ENCODE peak calls at places on chromosomes 4 and X, in six cellular contexts. U, C, I, Y, S and G are unnamed samples.

GRCh38 chr4:180615746-180616145 is 1627.5 kb upstream of the TENM3 start:
- DNase-seq in C (no peak), Y (no peak), U (no peak), S (no peak), I (no peak), G (no peak)

GRCh38 chr4:92236907-92237306 is 66.9 kb upstream of the GRID2 start:
- DNase-seq in Y (no peak), I (no peak), C (no peak), S (no peak), U (no peak), G (no peak)

GRCh38 chr4:66404149-66404548 is 733.9 kb upstream of the EPHA5 start:
- DNase-seq in U (no peak), I (no peak), C (no peak), Y (no peak), S (no peak), G (no peak)

GRCh38 chr4:99817310-99817885 is 771 bp downstream of the DAPP1 start:
- DNase-seq in U (no peak), S (no peak), C (no peak), Y (no peak), I (no peak), G (no peak)

GRCh38 chr4:167606551-167606950 is 372.3 kb upstream of the SPOCK3 start:
- DNase-seq in C (no peak), Y (no peak), I (no peak), S (no peak), U (no peak), G (no peak)

GRCh38 chrX:107602694-107603239 is 25.5 kb upstream of the PRPS1 start:
- DNase-seq in U (no peak), C (no peak), S (no peak), I (peak; percentile 61), Y (no peak), G (no peak)

GRCh38 chrX:17986977-17987376 is 125.9 kb upstream of the RAI2 start:
- DNase-seq in Y (no peak), S (no peak), U (no peak), I (no peak), C (no peak), G (no peak)

GRCh38 chr4:112266823-112267222 is 18.9 kb downstream of the TIFA start:
- DNase-seq in I (no peak), C (no peak), U (no peak), Y (peak; percentile 36), S (no peak), G (no peak)

GRCh38 chrX:103356023-103356798 is at the start of gene TCEAL9:
- DNase-seq in I (peak; percentile 85), U (peak; percentile 74), Y (peak; percentile 84), S (peak; percentile 20), C (peak; percentile 10), G (peak; percentile 36)

GRCh38 chr4:71553605-71554004 is 214.8 kb downstream of the SLC4A4 start:
- DNase-seq in Y (peak; percentile 46), I (no peak), C (no peak), S (no peak), U (no peak), G (no peak)

GRCh38 chrX:115592997-115593734 is 32.2 kb downstream of the PLS3 start:
- DNase-seq in U (no peak), I (no peak), S (no peak), C (no peak), Y (peak; percentile 24), G (no peak)

GRCh38 chr4:151169900-151170299 is 70.5 kb downstream of the RPS3A start:
- DNase-seq in I (no peak), Y (no peak), S (no peak), U (no peak), C (no peak), G (no peak)

GRCh38 chr4:61517144-61517543 is 317.0 kb downstream of the ADGRL3 start:
- DNase-seq in U (no peak), C (no peak), I (peak; percentile 92), S (no peak), Y (peak; percentile 73), G (no peak)

GRCh38 chr4:41992967-41993857 is 2.9 kb downstream of the SLC30A9 start:
- DNase-seq in Y (no peak), I (no peak), S (no peak), C (no peak), U (no peak), G (no peak)

GRCh38 chrX:22090181-22090580 is 58.1 kb downstream of the PHEX start:
- DNase-seq in U (no peak), C (no peak), Y (no peak), S (no peak), I (no peak), G (no peak)

GRCh38 chrX:97898798-97899197 is 1015.1 kb downstream of the RPA4 start:
- DNase-seq in Y (no peak), U (no peak), S (no peak), C (no peak), I (no peak), G (no peak)

GRCh38 chr4:69773443-69773842 is 13.0 kb upstream of the SULT1B1 start:
- DNase-seq in S (no peak), Y (peak; percentile 18), U (no peak), C (no peak), I (no peak), G (no peak)

GRCh38 chr4:127533028-127533700 is 99.6 kb upstream of the INTU start:
- DNase-seq in C (no peak), Y (peak; percentile 24), U (peak; percentile 31), I (no peak), S (peak; percentile 27), G (no peak)

GRCh38 chr4:108118505-108118904 is 50.2 kb downstream of the LEF1 start:
- DNase-seq in U (no peak), I (no peak), S (no peak), Y (peak; percentile 28), C (peak; percentile 33), G (no peak)

GRCh38 chrX:68833855-68834331 is 5.1 kb downstream of the EFNB1 start:
- DNase-seq in Y (no peak), C (no peak), I (peak; percentile 32), S (no peak), U (peak; percentile 4), G (no peak)

GRCh38 chrX:137194164-137194563 is 160.4 kb upstream of the GPR101 start:
- DNase-seq in C (no peak), S (no peak), U (peak; percentile 18), Y (peak; percentile 24), I (peak; percentile 85), G (peak; percentile 25)

GRCh38 chr4:162683659-162684370 is 482.9 kb downstream of the NAF1 start:
- DNase-seq in Y (peak; percentile 55), U (no peak), C (no peak), I (no peak), S (no peak), G (peak; percentile 53)

GRCh38 chrX:49292400-49293362 is 10.8 kb upstream of the GAGE10 start:
- DNase-seq in I (no peak), S (no peak), C (no peak), U (no peak), Y (no peak), G (no peak)

GRCh38 chr4:87310691-87311335 is 11.9 kb downstream of the HSD17B13 start:
- DNase-seq in I (no peak), U (no peak), S (no peak), Y (no peak), C (no peak), G (no peak)

GRCh38 chr4:149296503-149296902 is 519.1 kb downstream of the IQCM start:
- DNase-seq in I (no peak), C (no peak), S (no peak), Y (no peak), U (no peak), G (no peak)

GRCh38 chr4:6332042-6332668 is 62.5 kb downstream of the WFS1 start:
- DNase-seq in I (peak; percentile 88), S (no peak), C (peak; percentile 17), Y (no peak), U (no peak), G (peak; percentile 55)

GRCh38 chrX:80285131-80285773 is 135.0 kb upstream of the TENT5D start:
- DNase-seq in Y (peak; percentile 63), I (peak; percentile 72), S (no peak), C (no peak), U (no peak), G (peak; percentile 31)

GRCh38 chr4:99863-100262 is 24.4 kb upstream of the ZNF718 start:
- DNase-seq in C (no peak), I (no peak), S (no peak), Y (no peak), U (no peak), G (no peak)

GRCh38 chr4:153403761-153404160 is 59.3 kb downstream of the MND1 start:
- DNase-seq in C (no peak), U (no peak), S (no peak), Y (no peak), I (no peak), G (no peak)

GRCh38 chrX:40402771-40403533 is 177.8 kb upstream of the ATP6AP2 start:
- DNase-seq in U (peak; percentile 54), Y (peak; percentile 68), S (no peak), C (no peak), I (peak; percentile 55), G (no peak)

GRCh38 chrX:44935640-44936039 is 62.7 kb downstream of the KDM6A start:
- DNase-seq in Y (no peak), I (no peak), S (no peak), C (no peak), U (no peak), G (no peak)

DNA sequence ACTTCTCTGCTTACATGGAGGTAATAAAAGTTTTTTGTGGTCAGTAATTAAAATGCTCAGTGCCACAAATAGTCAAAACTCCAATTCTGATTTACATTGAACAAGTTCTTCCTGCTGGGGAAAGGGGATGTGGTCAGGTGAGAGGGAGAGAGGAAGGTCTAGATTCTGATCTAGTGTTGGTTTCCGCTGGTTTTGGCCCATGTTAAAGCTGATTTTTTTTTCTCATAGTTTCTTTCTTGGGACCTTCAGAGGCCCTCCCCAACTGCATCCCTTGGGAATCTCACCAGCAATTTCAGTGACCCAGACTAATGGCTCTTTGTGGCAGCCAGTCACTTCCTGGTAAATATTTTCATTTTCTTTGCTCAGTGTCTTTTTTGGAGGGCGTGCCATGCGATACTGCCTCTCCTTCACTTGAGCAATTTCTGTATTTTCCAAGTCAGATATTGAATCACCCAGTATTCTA is 332.7 kb downstream of the RAPGEF2 start:
- DNase-seq in I (no peak), Y (no peak), S (no peak), U (no peak), C (no peak), G (no peak)
- H3K4me3 ChIP-seq in I (no peak overlapping the region), Y (no peak overlapping the region), S (no peak overlapping the region), U (no peak overlapping the region), C (no peak overlapping the region), G (no peak overlapping the region)

DNA sequence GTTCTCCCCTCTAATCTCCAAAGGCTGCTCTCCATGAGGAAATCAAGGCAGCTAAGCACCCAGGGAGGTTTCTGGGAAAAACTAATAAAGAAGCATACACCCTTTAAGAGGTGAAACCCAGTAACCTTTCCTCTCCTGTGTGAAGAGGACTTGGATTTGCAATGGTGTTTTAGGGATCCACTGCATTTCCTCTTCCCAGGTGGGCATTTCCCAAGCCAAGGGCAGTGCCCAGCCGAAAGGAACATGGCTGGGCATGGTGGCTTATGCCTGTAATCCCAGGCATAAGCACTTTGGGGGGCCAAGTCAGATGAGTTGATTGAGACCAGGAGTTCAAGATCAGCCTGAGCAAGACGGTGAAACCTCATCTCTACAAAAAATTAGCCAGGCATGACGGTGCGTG is 5.4 kb upstream of the ZNF185 start:
- DNase-seq in C (no peak), U (no peak), Y (no peak), S (no peak), I (no peak), G (no peak)
- H3K27me3 ChIP-seq in C (no peaks in the 10 kb centered on the region), U (peaks cover 7% of the 10 kb centered on the region), Y (no peaks in the 10 kb centered on the region), S (no peaks in the 10 kb centered on the region), I (peaks cover 5% of the 10 kb centered on the region), G (no peaks in the 10 kb centered on the region)

GRCh38 chr4:2604614-2605013 is 68.2 kb downstream of the FAM193A start:
- DNase-seq in U (no peak), I (no peak), C (no peak), S (no peak), Y (no peak), G (no peak)
- H3K4me1 ChIP-seq in U (no peaks in the 10 kb centered on the region), I (no peaks in the 10 kb centered on the region), C (peaks cover 6% of the 10 kb centered on the region), S (peaks cover 7% of the 10 kb centered on the region), Y (no peaks in the 10 kb centered on the region), G (peaks cover 6% of the 10 kb centered on the region)

GRCh38 chrX:19875051-19875432 is 12.4 kb downstream of the SH3KBP1 start:
- DNase-seq in S (no peak), Y (no peak), U (no peak), I (no peak), C (no peak), G (no peak)
- H3K4me3 ChIP-seq in S (no peak overlapping the region), Y (no peak overlapping the region), U (no peak overlapping the region), I (no peak overlapping the region), C (no peak overlapping the region), G (no peak overlapping the region)